ENCODE peak calls at places on chromosomes 1 and 21, in nine cellular contexts. O is cardiac fibroblast, E is dorsolateral prefrontal cortex, Q is GM10248, G is bronchial epithelial cell, Y is GM12865, F is endothelial cell of umbilical vein, R is choroid plexus epithelial cell, P is stomach. W is an unnamed sample.

GRCh38 chr21:16912075-16912474 is 600.8 kb upstream of the CXADR start:
- DNase-seq in F (peak; percentile 47), R (peak; percentile 20), O (no peak), P (no peak), Q (no peak), E (no peak), G (peak; percentile 59), Y (no peak), W (no peak)

GRCh38 chr1:237394263-237394662 is 352.3 kb downstream of the RYR2 start:
- DNase-seq in G (peak; percentile 62), Q (no peak), R (no peak), P (no peak), Y (no peak), F (no peak), O (no peak), E (no peak), W (no peak)

GRCh38 chr1:7680791-7681165 is 90.3 kb upstream of the VAMP3 start:
- DNase-seq in F (no peak), Q (no peak), Y (no peak), G (no peak), O (no peak), P (no peak), R (no peak), E (peak; percentile 56), W (no peak)

GRCh38 chr1:230222678-230223077 is 155.6 kb downstream of the GALNT2 start:
- DNase-seq in F (no peak), Q (no peak), E (no peak), Y (peak; percentile 32), P (no peak), R (peak; percentile 30), O (peak; percentile 42), G (no peak), W (no peak)

GRCh38 chr1:64220241-64220640 is 16.8 kb downstream of the UBE2U start:
- DNase-seq in O (peak; percentile 49), G (no peak), P (no peak), E (no peak), F (no peak), R (peak; percentile 30), Q (no peak), Y (no peak), W (no peak)

GRCh38 chr1:74465193-74465681 is 47.2 kb downstream of the LRRC53 start:
- DNase-seq in E (no peak), F (no peak), R (no peak), P (no peak), G (no peak), O (no peak), Q (no peak), Y (no peak), W (peak; percentile 86)

GRCh38 chr1:22710688-22711024 is at the start of gene EPHB2:
- DNase-seq in F (no peak), Q (no peak), G (no peak), R (no peak), Y (peak; percentile 43), E (peak; percentile 80), O (no peak), P (peak; percentile 27), W (no peak)

GRCh38 chr1:48480504-48480903 is 8.5 kb upstream of the SPATA6 start:
- DNase-seq in Y (no peak), F (no peak), O (no peak), P (no peak), E (no peak), R (no peak), Q (no peak), G (no peak), W (no peak)

GRCh38 chr1:6103111-6103853 is 57.6 kb downstream of the KCNAB2 start:
- DNase-seq in G (no peak), Y (no peak), O (no peak), P (no peak), E (peak; percentile 38), Q (no peak), F (no peak), R (no peak), W (peak; percentile 89)

GRCh38 chr1:235952950-235953615 is 86.4 kb upstream of the LYST start:
- DNase-seq in G (no peak), O (no peak), F (no peak), Q (peak; percentile 57), P (no peak), R (no peak), Y (peak; percentile 81), E (no peak), W (no peak)

GRCh38 chr1:203478986-203479385 is 3.4 kb downstream of the PRELP start:
- DNase-seq in R (no peak), E (no peak), P (no peak), G (no peak), O (no peak), Q (no peak), F (no peak), Y (no peak), W (no peak)

GRCh38 chr21:33199516-33200217 is 30.1 kb upstream of the IFNAR2 start:
- DNase-seq in P (peak; percentile 83), E (peak; percentile 75), G (peak; percentile 89), F (peak; percentile 95), Y (peak; percentile 92), O (peak; percentile 96), Q (peak; percentile 73), R (peak; percentile 97), W (no peak)

GRCh38 chr1:3312894-3313578 is 141.4 kb upstream of the ARHGEF16 start:
- DNase-seq in G (peak; percentile 78), Y (no peak), Q (no peak), E (peak; percentile 88), F (peak; percentile 78), O (peak; percentile 98), R (peak; percentile 99), P (peak; percentile 88), W (peak; percentile 99)

GRCh38 chr21:34192646-34193285 is 119.4 kb downstream of the MRPS6 start:
- DNase-seq in P (no peak), Q (peak; percentile 39), F (no peak), E (no peak), G (no peak), O (no peak), Y (peak; percentile 47), R (no peak), W (no peak)

GRCh38 chr1:156711011-156711817 is 5.8 kb upstream of the CRABP2 start:
- DNase-seq in Y (no peak), G (no peak), R (no peak), Q (no peak), O (peak; percentile 65), E (no peak), P (no peak), F (no peak), W (no peak)

GRCh38 chr1:65792671-65793358 is at the start of gene PDE4B:
- DNase-seq in R (peak; percentile 27), F (peak; percentile 22), Y (no peak), O (no peak), P (no peak), Q (peak; percentile 26), G (no peak), E (peak; percentile 56), W (no peak)

GRCh38 chr1:202149566-202149965 is 5.0 kb upstream of the ARL8A start:
- DNase-seq in O (peak; percentile 42), E (no peak), F (no peak), P (no peak), Y (no peak), Q (no peak), G (no peak), R (no peak), W (no peak)

GRCh38 chr1:218284917-218285635 is at the start of gene RRP15:
- DNase-seq in P (peak; percentile 90), R (peak; percentile 94), Y (peak; percentile 94), O (peak; percentile 93), E (peak; percentile 88), G (peak; percentile 73), Q (peak; percentile 89), F (peak; percentile 80), W (peak; percentile 96)
- TF ChIP-seq CTCF in P (no peak), R (no peak), Y (no peak), O (no peak), E (no peak), G (no peak), Q (no peak), F (no peak), W (no peak)

GRCh38 chr1:155598842-155599331 is 11.1 kb upstream of the MSTO1 start:
- DNase-seq in O (peak; percentile 59), E (peak; percentile 68), G (peak; percentile 5), Q (no peak), P (no peak), F (peak; percentile 31), R (peak; percentile 62), Y (no peak), W (no peak)
- TF ChIP-seq CTCF in O (no peak), E (peak; percentile 33), G (no peak), Q (no peak), P (no peak), F (no peak), R (peak; percentile 34), Y (no peak), W (peak; percentile 51)

GRCh38 chr1:14781811-14782210 is 183.3 kb downstream of the KAZN start:
- DNase-seq in O (no peak), Y (no peak), F (no peak), E (no peak), R (no peak), Q (no peak), G (no peak), P (no peak), W (no peak)

GRCh38 chr1:14780271-14780670 is 181.8 kb downstream of the KAZN start:
- DNase-seq in G (no peak), O (peak; percentile 10), R (no peak), P (no peak), Q (no peak), E (peak; percentile 52), F (no peak), Y (no peak), W (no peak)

GRCh38 chr1:14783592-14783886 is 185.1 kb downstream of the KAZN start:
- DNase-seq in R (no peak), Y (no peak), E (no peak), G (no peak), Q (no peak), P (no peak), F (no peak), O (no peak), W (no peak)

GRCh38 chr1:14784790-14785773 is 186.6 kb downstream of the KAZN start:
- DNase-seq in Q (no peak), O (no peak), F (no peak), R (no peak), P (no peak), E (no peak), G (no peak), Y (no peak), W (no peak)

GRCh38 chr1:14782741-14783591 is 184.5 kb downstream of the KAZN start:
- DNase-seq in E (no peak), G (no peak), Y (no peak), O (no peak), F (no peak), Q (no peak), R (peak; percentile 51), P (no peak), W (no peak)
- TF ChIP-seq CTCF in E (no peak), G (no peak), Y (no peak), O (no peak), F (no peak), Q (no peak), R (peak; percentile 58), P (no peak), W (peak; percentile 61)

DNA sequence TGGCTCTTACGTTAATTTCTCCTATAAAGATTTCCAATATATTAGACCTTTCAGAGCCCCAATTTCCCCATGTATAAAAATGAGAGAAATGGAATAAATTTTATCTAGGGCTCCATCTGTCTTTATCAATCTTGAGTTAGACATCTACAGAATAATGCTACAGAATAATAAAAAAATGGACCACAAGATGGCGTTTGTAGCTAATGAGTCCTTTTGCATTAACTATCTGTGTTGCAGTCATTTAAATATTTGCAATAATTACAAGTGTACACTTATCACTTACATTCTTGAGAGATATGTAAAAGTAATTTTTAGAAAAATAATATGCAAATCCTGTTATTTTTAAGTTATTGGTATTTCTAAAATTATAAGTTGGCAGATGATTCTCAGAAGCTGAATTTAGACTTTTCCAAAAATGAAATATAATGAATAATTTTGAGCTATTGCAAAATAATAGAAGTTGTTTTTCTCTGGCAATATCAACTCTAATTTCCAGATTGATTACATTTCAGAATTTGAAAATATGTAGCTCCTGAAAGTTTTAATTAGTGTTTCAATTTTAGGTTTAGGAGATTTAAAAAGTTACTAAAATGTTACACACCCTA is 87.7 kb downstream of the SNX7 start:
- DNase-seq in Y (peak; percentile 5), E (no peak), P (no peak), R (peak; percentile 40), Q (no peak), O (peak; percentile 15), F (peak; percentile 32), G (peak; percentile 49), W (no peak)
- TF ChIP-seq CTCF in Y (peak; percentile 18), E (peak; percentile 55), P (no peak), R (peak; percentile 56), Q (peak; percentile 33), O (peak; percentile 36), F (peak; percentile 22), G (peak; percentile 18), W (peak; percentile 82)